ENCODE peak calls at places on chromosome 2, in four cellular contexts. One of them, this sample, is unnamed.

GRCh38 chr2:239463541-239464165 is 62.8 kb upstream of the HDAC4 start:
- DNase-seq in trophoblast cell: no peak
- DNase-seq in neuronal stem cell: no peak
- DNase-seq in IMR-90: no peak
- DNase-seq in this sample: no peak

GRCh38 chr2:180733330-180733729 is 247.1 kb upstream of the UBE2E3 start:
- DNase-seq in trophoblast cell: no peak
- DNase-seq in neuronal stem cell: no peak
- DNase-seq in IMR-90: no peak
- DNase-seq in this sample: no peak

GRCh38 chr2:27356056-27356381 is 545 bp downstream of the GTF3C2 start:
- DNase-seq in trophoblast cell: peak
- DNase-seq in neuronal stem cell: no peak
- DNase-seq in IMR-90: peak
- DNase-seq in this sample: peak

GRCh38 chr2:66080136-66080535 is 354.8 kb upstream of the MEIS1 start:
- DNase-seq in trophoblast cell: no peak
- DNase-seq in neuronal stem cell: no peak
- DNase-seq in IMR-90: no peak
- DNase-seq in this sample: no peak

GRCh38 chr2:151575338-151575737 is 158.9 kb downstream of the NEB start:
- DNase-seq in trophoblast cell: no peak
- DNase-seq in neuronal stem cell: no peak
- DNase-seq in IMR-90: no peak
- DNase-seq in this sample: peak

GRCh38 chr2:174664084-174664759 is 66.6 kb upstream of the WIPF1 start:
- DNase-seq in trophoblast cell: no peak
- DNase-seq in neuronal stem cell: no peak
- DNase-seq in IMR-90: no peak
- DNase-seq in this sample: no peak

GRCh38 chr2:133389569-133389968 is 178.7 kb downstream of the NCKAP5 start:
- DNase-seq in trophoblast cell: no peak
- DNase-seq in neuronal stem cell: no peak
- DNase-seq in IMR-90: no peak
- DNase-seq in this sample: no peak

GRCh38 chr2:215654177-215654850 is 218.4 kb upstream of the FN1 start:
- DNase-seq in trophoblast cell: no peak
- DNase-seq in neuronal stem cell: no peak
- DNase-seq in IMR-90: peak
- DNase-seq in this sample: no peak

GRCh38 chr2:200171761-200172482 is 134.6 kb upstream of the SPATS2L start:
- DNase-seq in trophoblast cell: peak
- DNase-seq in neuronal stem cell: no peak
- DNase-seq in IMR-90: peak
- DNase-seq in this sample: no peak

GRCh38 chr2:10890706-10891270 is 20.9 kb upstream of the KCNF1 start:
- DNase-seq in trophoblast cell: no peak
- DNase-seq in neuronal stem cell: no peak
- DNase-seq in IMR-90: no peak
- DNase-seq in this sample: no peak
- H2AK5ac ChIP-seq in trophoblast cell: no peak
- H2AK5ac ChIP-seq in neuronal stem cell: no peak
- H2AK5ac ChIP-seq in IMR-90: no peak
- H2AK5ac ChIP-seq in this sample: no peak

GRCh38 chr2:176156301-176156958 is 677 bp upstream of the HOXD3 start:
- DNase-seq in trophoblast cell: no peak
- DNase-seq in neuronal stem cell: no peak
- DNase-seq in IMR-90: no peak
- DNase-seq in this sample: no peak

GRCh38 chr2:176155341-176156044 is 1.6 kb upstream of the HOXD3 start:
- DNase-seq in trophoblast cell: no peak
- DNase-seq in neuronal stem cell: no peak
- DNase-seq in IMR-90: no peak
- DNase-seq in this sample: no peak

GRCh38 chr2:176152350-176153181 is 1.2 kb downstream of the HOXD4 start:
- DNase-seq in trophoblast cell: no peak
- DNase-seq in neuronal stem cell: no peak
- DNase-seq in IMR-90: no peak
- DNase-seq in this sample: no peak

GRCh38 chr2:176156959-176157498 is at the start of gene HOXD3:
- DNase-seq in trophoblast cell: no peak
- DNase-seq in neuronal stem cell: no peak
- DNase-seq in IMR-90: no peak
- DNase-seq in this sample: no peak

GRCh38 chr2:176154853-176155252 is 2.3 kb upstream of the HOXD3 start:
- DNase-seq in trophoblast cell: no peak
- DNase-seq in neuronal stem cell: no peak
- DNase-seq in IMR-90: no peak
- DNase-seq in this sample: no peak
- H3K4me3 ChIP-seq in trophoblast cell: no peak
- H3K4me3 ChIP-seq in neuronal stem cell: no peak
- H3K4me3 ChIP-seq in IMR-90: no peak
- H3K4me3 ChIP-seq in this sample: no peak

GRCh38 chr2:237572021-237572741 is 5.8 kb downstream of the PRLH start:
- DNase-seq in trophoblast cell: peak
- DNase-seq in neuronal stem cell: peak
- DNase-seq in IMR-90: peak
- DNase-seq in this sample: peak
- H2AK5ac ChIP-seq in trophoblast cell: peak
- H2AK5ac ChIP-seq in neuronal stem cell: no peak
- H2AK5ac ChIP-seq in IMR-90: peak
- H2AK5ac ChIP-seq in this sample: peak

GRCh38 chr2:109615637-109616144 is 1.5 kb downstream of the SOWAHC start:
- DNase-seq in trophoblast cell: peak
- DNase-seq in neuronal stem cell: no peak
- DNase-seq in IMR-90: no peak
- DNase-seq in this sample: peak

GRCh38 chr2:109614715-109615636 is 812 bp downstream of the SOWAHC start:
- DNase-seq in trophoblast cell: no peak
- DNase-seq in neuronal stem cell: peak
- DNase-seq in IMR-90: no peak
- DNase-seq in this sample: peak

GRCh38 chr2:109613922-109614714 is at the start of the genes SEPTIN10 and SOWAHC:
- DNase-seq in trophoblast cell: peak
- DNase-seq in neuronal stem cell: peak
- DNase-seq in IMR-90: peak
- DNase-seq in this sample: peak

GRCh38 chr2:109612991-109613921 is 510 bp downstream of the SEPTIN10 start:
- DNase-seq in trophoblast cell: peak
- DNase-seq in neuronal stem cell: no peak
- DNase-seq in IMR-90: peak
- DNase-seq in this sample: peak

DNA sequence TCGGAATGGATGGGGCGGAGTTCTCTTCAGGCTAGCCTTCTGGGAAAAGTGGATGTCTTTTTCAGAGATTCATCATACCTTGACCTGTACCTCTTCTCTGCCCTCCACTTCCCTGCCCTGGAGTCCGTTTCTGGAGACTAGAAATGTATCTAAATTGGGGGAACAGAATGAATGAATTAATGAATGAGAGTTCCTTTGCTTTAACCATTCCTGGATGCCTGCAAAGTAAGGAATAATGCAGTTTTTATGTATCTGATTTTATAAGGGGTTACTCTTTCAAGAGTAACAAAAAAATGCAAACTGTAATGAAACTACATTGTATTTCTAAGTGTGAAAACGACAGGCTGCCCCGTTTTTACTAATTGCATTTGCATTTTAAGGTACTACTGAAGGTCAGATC is 2.0 kb downstream of the SOWAHC start:
- DNase-seq in trophoblast cell: no peak
- DNase-seq in neuronal stem cell: no peak
- DNase-seq in IMR-90: no peak
- DNase-seq in this sample: no peak
- H3K4me3 ChIP-seq in trophoblast cell: no peak
- H3K4me3 ChIP-seq in neuronal stem cell: no peak
- H3K4me3 ChIP-seq in IMR-90: no peak
- H3K4me3 ChIP-seq in this sample: no peak

DNA sequence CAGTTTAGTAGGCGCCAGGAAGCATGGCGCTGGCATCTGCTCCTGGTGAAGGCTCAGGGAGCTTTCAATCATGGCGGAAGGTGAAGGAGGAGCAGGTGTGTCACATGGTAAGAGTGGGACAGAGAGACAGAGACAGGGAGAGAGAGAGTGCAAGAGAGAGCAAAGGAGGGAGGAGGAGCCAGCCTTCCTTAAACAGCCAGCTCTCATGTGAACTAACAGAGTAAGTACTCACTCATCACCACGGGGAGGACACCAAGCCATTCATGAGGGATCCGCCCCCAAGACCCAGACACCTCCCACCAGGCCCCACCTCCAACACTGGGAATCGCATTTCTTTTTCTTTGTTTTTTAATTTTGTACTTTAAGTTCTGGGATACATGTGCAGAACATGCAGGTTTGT is 40.8 kb upstream of the CLASP1 start:
- DNase-seq in trophoblast cell: no peak
- DNase-seq in neuronal stem cell: no peak
- DNase-seq in IMR-90: no peak
- DNase-seq in this sample: peak
- H2AK5ac ChIP-seq in trophoblast cell: no peak
- H2AK5ac ChIP-seq in neuronal stem cell: no peak
- H2AK5ac ChIP-seq in IMR-90: no peak
- H2AK5ac ChIP-seq in this sample: no peak